ENCODE peak calls at places on chromosomes 12 and 14, in four cellular contexts. K is NCI-H1092 treated with DMSO at 0.1 percent for 48 hours, X is kidney glomerular epithelial cell, C is T-helper 2 cell. Y is an unnamed sample.

GRCh38 chr12:50545783-50546182 is 41.0 kb downstream of the DIP2B start:
- DNase-seq in K (no peak), X (no peak), C (no peak), Y (no peak)

GRCh38 chr12:57518920-57519757 is 1.2 kb downstream of the DDIT3 start:
- DNase-seq in K (no peak), C (no peak), X (no peak), Y (peak)

GRCh38 chr14:75340921-75341320 is 62.3 kb downstream of the FOS start:
- DNase-seq in K (no peak), X (no peak), C (no peak), Y (peak)

GRCh38 chr12:124581299-124581698 is 13.9 kb upstream of the NCOR2 start:
- DNase-seq in C (no peak), K (no peak), X (no peak), Y (no peak)

GRCh38 chr12:6312529-6313325 is 2.2 kb downstream of the PLEKHG6 start:
- DNase-seq in C (no peak), X (no peak), K (no peak), Y (no peak)

GRCh38 chr12:50187084-50187900 is 20.1 kb upstream of the CERS5 start:
- DNase-seq in C (no peak), K (no peak), X (peak), Y (no peak)

GRCh38 chr12:76240281-76240680 is 107.9 kb downstream of the BBS10 start:
- DNase-seq in X (no peak), K (no peak), C (no peak), Y (no peak)

GRCh38 chr12:109888179-109889020 is 8.1 kb upstream of the GLTP start:
- DNase-seq in C (no peak), X (no peak), K (no peak), Y (no peak)

GRCh38 chr14:76391981-76392690 is 16.2 kb downstream of the ESRRB start:
- DNase-seq in K (no peak), X (no peak), C (no peak), Y (no peak)

GRCh38 chr14:25108959-25109358 is 59.0 kb upstream of the STXBP6 start:
- DNase-seq in X (no peak), C (no peak), K (peak), Y (no peak)

GRCh38 chr12:68609955-68610434 is 704 bp upstream of the RAP1B start:
- DNase-seq in K (no peak), C (no peak), X (no peak), Y (no peak)

GRCh38 chr14:100387450-100387849 is 64.3 kb downstream of the SLC25A47 start:
- DNase-seq in X (no peak), C (no peak), K (no peak), Y (no peak)

GRCh38 chr14:53273671-53274072 is 120.5 kb upstream of the DDHD1 start:
- DNase-seq in C (no peak), X (peak), K (no peak), Y (peak)

GRCh38 chr12:104655059-104655609 is 198.4 kb downstream of the CHST11 start:
- DNase-seq in K (no peak), X (no peak), C (no peak), Y (no peak)